ENCODE peak calls at places on chromosome 9, in four cellular contexts. D is stimulated activated CD4-positive, alpha-beta T cell treated with anti-CD3 and anti-CD28 coated beads, Interleukin-4, amount 100 ng/mL, for 48 hours; T is nucleus accumbens; Y is endothelial cell. U is an unnamed sample.

GRCh38 chr9:8012986-8013385 is 213.4 kb upstream of the DMAC1 start:
- DNase-seq in T (no peak), Y (no peak), D (no peak), U (no peak)

GRCh38 chr9:35829084-35829763 is at the start of gene TMEM8B:
- DNase-seq in D (peak), T (peak), Y (peak), U (peak)

GRCh38 chr9:37968228-37968672 is 64.3 kb upstream of the SLC25A51 start:
- DNase-seq in T (no peak), D (no peak), Y (no peak), U (no peak)

GRCh38 chr9:72772641-72773040 is 180.2 kb downstream of the ALDH1A1 start:
- DNase-seq in T (no peak), Y (no peak), D (no peak), U (no peak)

GRCh38 chr9:134917431-134918373 is at the start of gene FCN1:
- DNase-seq in T (no peak), D (no peak), Y (no peak), U (no peak)

GRCh38 chr9:4970970-4971641 is 14.0 kb upstream of the JAK2 start:
- DNase-seq in Y (no peak), T (no peak), D (peak), U (no peak)

GRCh38 chr9:137612741-137613142 is 6.1 kb upstream of the EHMT1 start:
- DNase-seq in T (no peak), Y (no peak), D (no peak), U (no peak)

GRCh38 chr9:136977223-136978072 is at the start of gene PTGDS:
- DNase-seq in Y (no peak), T (peak), D (no peak), U (peak)

GRCh38 chr9:4515958-4516375 is 25.7 kb downstream of the SLC1A1 start:
- DNase-seq in T (no peak), Y (no peak), D (no peak), U (no peak)